ENCODE peak calls at places on chromosomes 6 and 20, in four cellular contexts. Y is cardiac fibroblast, P is fibroblast of lung, W is lung. B is an unnamed sample.

GRCh38 chr6:111845441-111845871 is 27.8 kb downstream of the FYN start:
- DNase-seq in Y (peak), P (no peak), W (no peak), B (no peak)

GRCh38 chr6:57127763-57128162 is 37.8 kb downstream of the ZNF451 start:
- DNase-seq in P (peak), W (no peak), Y (no peak), B (no peak)

GRCh38 chr20:36645353-36645752 is 643 bp downstream of the SLA2 start:
- DNase-seq in W (no peak), P (no peak), Y (no peak), B (no peak)

GRCh38 chr20:51440589-51440988 is 101.9 kb downstream of the NFATC2 start:
- DNase-seq in W (no peak), Y (no peak), P (no peak), B (no peak)

GRCh38 chr6:164023535-164023934 is 609.0 kb downstream of the QKI start:
- DNase-seq in Y (no peak), P (no peak), W (no peak), B (no peak)

GRCh38 chr6:81911446-81911845 is 159.0 kb upstream of the TENT5A start:
- DNase-seq in Y (no peak), P (no peak), W (no peak), B (no peak)

GRCh38 chr6:29909995-29910394 is 32.3 kb upstream of the HLA-A start:
- DNase-seq in P (no peak), W (no peak), Y (peak), B (no peak)

GRCh38 chr6:63442870-63443269 is 123.1 kb upstream of the LGSN start:
- DNase-seq in W (no peak), P (no peak), Y (no peak), B (no peak)

GRCh38 chr6:74671558-74672025 is 534.3 kb downstream of the COL12A1 start:
- DNase-seq in Y (peak), P (peak), W (no peak), B (no peak)

GRCh38 chr6:168145747-168146596 is 67.0 kb upstream of the FRMD1 start:
- DNase-seq in P (no peak), W (no peak), Y (no peak), B (peak)

GRCh38 chr6:116511424-116512131 is at the start of gene CALHM5:
- DNase-seq in P (peak), Y (peak), W (peak), B (no peak)

GRCh38 chr6:1388081-1388926 is 1.1 kb upstream of the FOXF2 start:
- DNase-seq in P (peak), Y (no peak), W (no peak), B (no peak)

GRCh38 chr20:32583581-32584045 is 1.5 kb downstream of the NOL4L start:
- DNase-seq in W (no peak), P (no peak), Y (no peak), B (no peak)

GRCh38 chr20:48676125-48676524 is 151.7 kb downstream of the PREX1 start:
- DNase-seq in Y (no peak), W (no peak), P (no peak), B (no peak)

DNA sequence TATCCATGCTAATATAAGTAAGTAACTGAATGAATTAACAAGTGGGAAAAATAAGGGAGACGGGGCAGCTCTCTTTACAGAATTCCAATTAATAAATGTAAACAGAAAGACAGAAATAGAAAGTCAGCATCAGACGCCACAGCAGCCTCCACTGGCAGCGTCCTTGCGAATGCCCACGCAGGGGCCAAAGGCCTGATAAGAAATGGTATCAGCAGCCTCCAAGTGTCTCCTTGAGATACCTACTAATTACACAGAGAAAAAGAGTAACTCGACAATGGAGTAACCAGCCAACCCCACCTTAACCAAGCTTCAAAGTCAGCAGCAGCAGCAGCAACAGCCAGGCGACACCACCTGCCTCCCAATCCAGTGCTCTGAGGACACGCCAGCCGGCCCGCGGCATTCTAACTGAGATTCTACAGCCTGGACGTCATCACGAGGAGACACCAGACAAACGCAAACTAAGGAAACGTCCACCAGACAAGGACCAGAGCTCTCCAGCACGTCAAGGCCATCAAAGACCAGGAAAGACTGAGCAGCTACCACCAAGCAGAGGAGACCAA is 78.8 kb downstream of the TAF4 start:
- DNase-seq in Y (no peak), W (no peak), P (no peak), B (no peak)
- TF ChIP-seq CTCF in Y (no peak), W (no peak), P (no peak), B (no peak)

DNA sequence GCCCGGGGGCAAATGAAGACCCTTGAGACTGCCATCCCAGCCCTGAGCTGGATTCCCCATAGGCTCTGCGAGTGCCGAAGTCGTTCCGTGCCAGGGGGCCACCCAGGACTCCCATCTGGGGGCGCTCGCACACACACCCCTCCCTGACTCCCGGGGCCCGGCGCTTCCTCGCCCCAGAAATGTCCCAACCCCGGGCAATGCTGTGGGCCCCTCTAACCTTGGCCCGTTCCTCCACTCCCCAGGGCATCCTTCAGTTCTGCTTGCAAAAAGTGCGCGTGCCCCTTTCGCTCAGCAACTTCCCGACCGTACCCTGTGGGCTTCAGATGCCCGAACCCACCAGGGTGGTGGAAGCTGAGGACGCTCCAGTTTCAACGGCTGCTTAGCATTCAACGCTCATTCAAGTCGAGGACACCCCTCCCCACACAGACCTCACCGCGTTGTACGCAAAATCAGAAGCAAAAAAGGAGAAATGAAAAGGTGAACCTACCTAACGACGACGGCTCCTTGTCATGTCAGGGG is 25.4 kb downstream of the RIPOR2 start:
- DNase-seq in Y (peak), W (no peak), P (no peak), B (no peak)
- TF ChIP-seq CTCF in Y (no peak), W (no peak), P (no peak), B (peak)

GRCh38 chr6:6221829-6222535 is 98.5 kb downstream of the F13A1 start:
- DNase-seq in Y (no peak), W (no peak), P (no peak), B (no peak)
- TF ChIP-seq CTCF in Y (no peak), W (no peak), P (no peak), B (peak)

DNA sequence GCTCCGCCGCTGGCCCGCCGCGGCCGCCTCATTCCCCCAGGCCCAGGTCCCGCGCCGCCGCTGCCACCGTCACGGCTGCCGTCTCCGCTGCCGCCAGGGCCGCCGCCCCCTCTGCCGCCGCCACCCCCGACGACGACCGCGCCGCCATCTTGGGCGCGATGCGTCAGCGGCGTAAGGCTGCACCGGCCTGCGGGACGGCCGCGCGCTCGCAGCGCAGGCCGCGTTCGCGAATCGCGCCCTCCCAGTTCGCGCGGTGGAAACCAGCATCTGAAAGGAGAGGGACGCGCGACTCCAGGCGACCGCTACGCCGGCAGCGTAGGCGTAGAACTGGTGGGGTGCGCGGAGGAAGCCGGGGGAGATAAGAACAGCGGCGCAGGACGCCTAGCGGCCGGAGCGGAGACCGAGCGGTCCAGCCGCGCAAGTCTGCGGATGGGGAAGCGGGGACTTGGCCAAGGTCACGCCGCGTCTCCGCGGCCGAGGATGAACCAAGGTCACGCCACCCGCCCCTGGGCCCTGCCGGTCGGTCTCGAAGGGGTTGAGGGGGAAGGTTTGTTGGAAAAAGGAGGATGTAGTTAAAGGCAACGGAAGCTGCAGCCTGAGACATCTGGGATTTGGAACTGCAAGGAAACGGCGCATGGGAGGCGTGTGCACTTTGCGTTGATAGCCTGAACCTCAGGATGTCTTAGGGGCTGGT is at the start of gene NUDT3:
- DNase-seq in P (peak), Y (peak), W (peak), B (peak)
- TF ChIP-seq CTCF in P (peak), Y (peak), W (peak), B (peak)

GRCh38 chr6:77474286-77474956 is 11.1 kb upstream of the HTR1B start:
- DNase-seq in Y (no peak), W (no peak), P (no peak), B (no peak)
- TF ChIP-seq CTCF in Y (no peak), W (no peak), P (no peak), B (no peak)

GRCh38 chr20:58717278-58718091 is 24.9 kb downstream of the NPEPL1 start:
- DNase-seq in Y (no peak), W (peak), P (no peak), B (peak)
- TF ChIP-seq CTCF in Y (no peak), W (no peak), P (no peak), B (no peak)

B was measured in osteocyte.